ENCODE peak calls at places on chromosomes 3 and 15, in nine cellular contexts. H is uterus, W is ovary, Q is tibial artery, T is BE2C, J is upper lobe of right lung, M is heart right ventricle, F is left lung, C is pancreas. G is an unnamed sample. For H3K4me1 and H3K27me3, the result is how much of the 10 kb centered on the place peaks cover.

GRCh38 chr15:68787609-68788264 is 33.0 kb downstream of the ANP32A start:
- DNase-seq in H (no peak), W (no peak), Q (peak), T (no peak), J (peak), M (no peak), F (no peak), C (no peak), G (no peak)

GRCh38 chr3:165390171-165390570 is 194.0 kb upstream of the SLITRK3 start:
- DNase-seq in H (no peak), W (no peak), Q (no peak), T (no peak), J (no peak), M (no peak), F (no peak), C (no peak), G (no peak)

GRCh38 chr3:139062915-139063314 is 18.2 kb upstream of the PRR23C start:
- DNase-seq in H (no peak), W (no peak), Q (no peak), T (no peak), J (no peak), M (no peak), F (no peak), C (no peak), G (no peak)

GRCh38 chr15:67120839-67121540 is 55.6 kb downstream of the SMAD3 start:
- DNase-seq in H (peak), W (peak), Q (peak), T (peak), J (peak), M (peak), F (peak), C (peak), G (peak)

GRCh38 chr3:128572644-128573105 is 77.9 kb downstream of the RPN1 start:
- DNase-seq in H (no peak), W (no peak), Q (no peak), T (peak), J (no peak), M (no peak), F (no peak), C (no peak), G (no peak)

GRCh38 chr15:34241376-34242350 is 16.8 kb downstream of the EMC4 start:
- DNase-seq in H (peak), W (no peak), Q (no peak), T (peak), J (no peak), M (no peak), F (no peak), C (no peak), G (no peak)

GRCh38 chr3:34571714-34572113 is 773.3 kb downstream of the PDCD6IP start:
- DNase-seq in H (no peak), W (no peak), Q (no peak), T (no peak), J (no peak), M (no peak), F (no peak), C (no peak), G (no peak)

GRCh38 chr3:194871864-194872668 is 186.4 kb downstream of the FAM43A start:
- DNase-seq in H (no peak), W (no peak), Q (no peak), T (no peak), J (no peak), M (no peak), F (no peak), C (no peak), G (peak)

GRCh38 chr3:38026856-38027255 is 2.6 kb downstream of the PLCD1 start:
- DNase-seq in H (no peak), W (no peak), Q (peak), T (no peak), J (no peak), M (no peak), F (no peak), C (no peak), G (no peak)

GRCh38 chr3:72017935-72018334 is 233.0 kb upstream of the PROK2 start:
- DNase-seq in H (no peak), W (no peak), Q (no peak), T (no peak), J (no peak), M (no peak), F (no peak), C (no peak), G (no peak)

GRCh38 chr3:133927543-133928066 is 31.9 kb upstream of the RAB6B start:
- DNase-seq in H (no peak), W (peak), Q (peak), T (peak), J (peak), M (peak), F (peak), C (peak), G (peak)

GRCh38 chr3:35385271-35385670 is 254.1 kb upstream of the ARPP21 start:
- DNase-seq in H (no peak), W (no peak), Q (no peak), T (no peak), J (no peak), M (no peak), F (no peak), C (no peak), G (no peak)

GRCh38 chr3:56704706-56705105 is 21.6 kb upstream of the TASOR start:
- DNase-seq in H (no peak), W (no peak), Q (no peak), T (no peak), J (no peak), M (no peak), F (no peak), C (no peak), G (no peak)

GRCh38 chr3:170033489-170033888 is 4.3 kb upstream of the GPR160 start:
- DNase-seq in H (no peak), W (no peak), Q (no peak), T (no peak), J (no peak), M (no peak), F (no peak), C (no peak), G (peak)

GRCh38 chr3:52253314-52254260 is 8.0 kb downstream of the PPM1M start:
- DNase-seq in H (no peak), W (no peak), Q (peak), T (no peak), J (peak), M (no peak), F (no peak), C (no peak), G (peak)

GRCh38 chr3:9194509-9195184 is 54.8 kb downstream of the SRGAP3 start:
- DNase-seq in H (no peak), W (no peak), Q (no peak), T (no peak), J (no peak), M (no peak), F (no peak), C (no peak), G (no peak)

GRCh38 chr3:156668073-156668763 is 6.2 kb upstream of the TIPARP start:
- DNase-seq in H (no peak), W (no peak), Q (no peak), T (no peak), J (no peak), M (no peak), F (no peak), C (no peak), G (no peak)

GRCh38 chr3:51940648-51941421 is 869 bp downstream of the RRP9 start:
- DNase-seq in H (no peak), W (no peak), Q (peak), T (no peak), J (peak), M (no peak), F (no peak), C (no peak), G (no peak)

GRCh38 chr3:61869378-61869777 is 308.0 kb downstream of the PTPRG start:
- DNase-seq in H (no peak), W (no peak), Q (no peak), T (no peak), J (no peak), M (no peak), F (no peak), C (no peak), G (no peak)

GRCh38 chr15:26260517-26261133 is 397.5 kb upstream of the ATP10A start:
- DNase-seq in H (no peak), W (no peak), Q (no peak), T (peak), J (no peak), M (no peak), F (no peak), C (peak), G (peak)

GRCh38 chr3:17741621-17742091 is 775 bp downstream of the TBC1D5 start:
- DNase-seq in H (no peak), W (no peak), Q (no peak), T (no peak), J (no peak), M (no peak), F (no peak), C (no peak), G (peak)

GRCh38 chr15:85583404-85584390 is 203.3 kb downstream of the AKAP13 start:
- DNase-seq in H (peak), W (peak), Q (no peak), T (peak), J (peak), M (peak), F (no peak), C (peak), G (peak)

GRCh38 chr15:69893863-69894262 is 203.9 kb downstream of the TLE3 start:
- DNase-seq in H (peak), W (no peak), Q (peak), T (peak), J (no peak), M (peak), F (no peak), C (no peak), G (peak)

GRCh38 chr3:45776611-45777010 is 19.7 kb downstream of the SLC6A20 start:
- DNase-seq in H (no peak), W (no peak), Q (no peak), T (no peak), J (no peak), M (no peak), F (no peak), C (no peak), G (peak)

GRCh38 chr15:42285042-42285441 is 11.8 kb upstream of the TMEM87A start:
- DNase-seq in H (no peak), W (no peak), Q (no peak), T (no peak), J (no peak), M (no peak), F (no peak), C (no peak), G (no peak)

GRCh38 chr15:89646416-89647141 is 8.7 kb downstream of the KIF7 start:
- DNase-seq in H (no peak), W (no peak), Q (peak), T (no peak), J (no peak), M (no peak), F (no peak), C (no peak), G (no peak)

GRCh38 chr3:161175506-161175905 is 45.6 kb upstream of the NMD3 start:
- DNase-seq in H (no peak), W (no peak), Q (no peak), T (no peak), J (no peak), M (no peak), F (no peak), C (no peak), G (no peak)

DNA sequence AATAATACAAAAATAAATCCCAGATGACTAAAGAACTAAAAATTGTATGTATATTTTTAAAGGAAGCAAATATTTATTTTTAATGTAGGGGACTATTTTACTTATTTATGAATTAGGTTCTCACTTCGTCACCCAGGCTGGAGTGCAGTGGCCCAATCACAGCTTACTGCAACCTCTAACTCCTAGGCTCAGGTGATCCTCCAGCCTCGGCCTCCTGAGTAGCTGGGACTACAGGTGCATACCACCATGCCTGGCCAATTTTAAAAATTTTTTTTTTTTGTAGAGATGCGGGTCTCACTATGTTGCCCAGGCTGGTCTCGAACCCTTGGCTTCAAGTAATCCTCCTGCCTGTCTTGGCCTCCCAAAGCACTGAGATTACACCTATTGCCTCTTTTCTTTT is 42.6 kb downstream of the CMTM7 start:
- DNase-seq in H (no peak), W (no peak), Q (no peak), T (no peak), J (no peak), M (no peak), F (no peak), C (no peak), G (no peak)
- H3K4me1 ChIP-seq in H (under half), W (under half), Q (under half), T (under half), J (under half), M (under half), F (half or more), C (under half), G (under half)

DNA sequence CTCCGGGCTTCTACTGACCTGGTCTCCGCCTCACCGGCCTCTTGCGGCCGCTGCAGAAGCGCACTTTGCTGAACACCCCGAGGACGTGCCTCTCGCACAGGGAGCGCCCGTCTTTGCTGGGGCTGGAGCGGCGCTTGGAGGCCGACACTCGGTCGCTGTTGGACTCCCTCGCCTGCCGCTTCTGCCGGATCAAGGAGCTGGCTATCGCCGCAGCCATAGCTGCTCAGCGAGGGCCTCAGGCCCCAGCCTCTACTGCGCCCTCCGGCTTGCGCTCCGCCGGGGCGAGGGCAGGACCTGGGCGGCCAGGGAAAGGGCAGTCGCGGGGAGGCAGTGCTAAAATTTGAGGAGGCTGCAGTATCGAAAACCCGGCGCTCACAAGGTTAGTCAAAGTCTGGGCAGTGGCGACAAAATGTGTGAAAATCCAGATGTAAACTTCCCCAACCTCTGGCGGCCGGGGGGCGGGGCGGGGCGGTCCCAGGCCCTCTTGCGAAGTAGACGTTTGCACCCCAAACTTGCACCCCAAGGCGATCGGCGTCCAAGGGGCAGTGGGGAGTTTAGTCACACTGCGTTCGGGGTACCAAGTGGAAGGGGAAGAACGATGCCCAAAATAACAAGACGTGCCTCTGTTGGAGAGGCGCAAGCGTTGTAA is 319.2 kb downstream of the FGF12 start:
- DNase-seq in H (no peak), W (no peak), Q (peak), T (no peak), J (peak), M (peak), F (peak), C (no peak), G (peak)
- H3K27me3 ChIP-seq in H (under half), W (under half), Q (under half), T (under half), J (under half), M (under half), F (under half), C (under half), G (under half)

GRCh38 chr15:61661791-61662190 is 398.5 kb downstream of the VPS13C start:
- DNase-seq in H (peak), W (no peak), Q (peak), T (no peak), J (no peak), M (no peak), F (no peak), C (no peak), G (peak)
- H3K4me1 ChIP-seq in H (under half), W (under half), Q (under half), T (under half), J (under half), M (under half), F (under half), C (under half), G (under half)

GRCh38 chr3:184389935-184390528 is 10.2 kb downstream of the CHRD start:
- DNase-seq in H (no peak), W (no peak), Q (no peak), T (no peak), J (no peak), M (no peak), F (no peak), C (no peak), G (no peak)
- H3K27me3 ChIP-seq in H (under half), W (under half), Q (under half), T (under half), J (under half), M (under half), F (under half), C (under half), G (under half)

DNA sequence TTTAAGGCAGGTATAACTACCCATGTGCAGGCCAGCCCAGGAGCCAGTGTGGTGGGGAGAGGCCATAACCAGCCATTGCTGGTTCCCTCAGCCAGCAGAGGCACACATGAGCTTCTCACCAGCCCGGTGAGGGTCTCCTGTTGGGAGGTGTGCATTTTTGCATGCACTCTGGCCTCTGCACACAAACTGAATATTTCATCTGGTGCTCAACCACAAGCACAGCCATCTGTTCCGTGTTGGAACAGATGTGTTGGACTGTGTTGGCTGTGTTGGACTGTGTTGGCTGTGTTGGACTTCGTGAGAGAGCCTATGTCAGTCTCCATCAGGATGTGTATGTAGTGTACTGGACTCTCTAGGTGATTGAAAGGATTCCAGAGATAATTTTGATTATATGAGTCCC is 67.2 kb downstream of the RPL39L start:
- DNase-seq in H (no peak), W (no peak), Q (no peak), T (no peak), J (no peak), M (no peak), F (no peak), C (no peak), G (no peak)
- H3K4me1 ChIP-seq in H (under half), W (under half), Q (under half), T (under half), J (under half), M (under half), F (under half), C (under half), G (under half)

DNA sequence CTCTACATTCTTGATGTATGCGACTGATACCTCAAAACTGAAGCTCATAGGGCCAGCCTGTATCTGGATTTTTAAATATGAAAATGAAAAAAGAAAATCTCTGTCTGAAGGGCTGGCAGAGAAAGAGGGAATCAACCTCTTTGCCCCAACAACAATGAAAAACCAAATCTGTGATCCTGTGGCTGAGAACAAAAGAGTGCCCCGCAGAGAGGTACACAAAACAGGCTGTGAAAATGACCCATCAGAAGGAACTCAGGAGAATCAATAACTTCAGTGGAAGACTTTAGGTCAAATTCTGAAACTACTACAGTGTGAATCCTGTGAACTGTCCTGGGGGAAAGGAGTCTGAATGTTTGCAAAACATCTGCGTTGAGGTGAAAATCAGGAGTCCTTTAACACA is 8.1 kb upstream of the RTP4 start:
- DNase-seq in H (no peak), W (no peak), Q (no peak), T (no peak), J (no peak), M (no peak), F (no peak), C (no peak), G (no peak)
- H3K27me3 ChIP-seq in H (under half), W (under half), Q (under half), T (under half), J (under half), M (under half), F (under half), C (under half), G (under half)

DNA sequence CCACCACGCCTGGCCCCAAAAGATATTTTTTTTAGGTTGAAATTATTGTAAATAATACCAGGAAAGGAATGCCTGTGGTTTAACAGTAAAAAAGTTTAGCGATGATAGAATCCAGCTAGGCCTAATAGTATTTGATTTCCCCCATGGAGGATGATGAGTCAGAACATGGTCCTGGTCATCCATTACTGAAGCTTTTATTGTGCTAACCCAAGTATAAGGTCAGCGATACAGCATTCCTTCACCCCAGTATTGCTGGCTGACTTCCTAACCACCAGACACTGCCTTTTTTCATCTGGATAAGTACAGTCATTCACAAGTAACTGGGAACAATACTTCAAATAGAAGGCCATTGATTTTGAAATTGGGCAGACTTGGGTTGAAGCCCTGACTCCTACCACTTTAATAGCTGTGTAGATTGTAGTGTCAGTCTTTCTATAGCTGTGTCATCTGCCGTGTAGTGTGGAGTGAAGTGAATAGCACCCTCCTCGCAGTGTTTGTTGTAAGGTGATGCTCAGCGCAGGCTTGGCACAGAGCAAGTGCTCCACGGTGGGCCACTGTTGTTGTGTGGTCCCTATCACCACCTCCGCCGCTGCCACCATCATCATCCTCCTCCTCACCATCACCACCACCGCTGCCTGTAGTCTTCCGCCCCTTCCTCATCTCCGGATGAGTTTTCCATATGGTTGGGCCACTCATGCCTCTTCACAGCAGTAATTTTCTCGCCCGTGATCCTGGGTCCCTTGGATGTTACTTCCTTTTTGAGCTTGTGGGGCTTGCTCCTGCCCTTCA is 436.0 kb upstream of the TPM1 start:
- DNase-seq in H (no peak), W (no peak), Q (no peak), T (no peak), J (no peak), M (no peak), F (no peak), C (peak), G (no peak)
- H3K4me1 ChIP-seq in H (under half), W (under half), Q (under half), T (under half), J (under half), M (under half), F (under half), C (under half), G (under half)

G was measured in testis.